ENCODE peak calls at places on chromosome 11, in eight cellular contexts. V is OCI-LY7, T is neural progenitor cell, U is MM.1S, O is HCT116, G is SK-N-SH, B is PC-3, J is GM23338. C is an unnamed sample.

GRCh38 chr11:16893456-16894076 is 120.6 kb downstream of the PLEKHA7 start:
- DNase-seq in V (no peak), T (peak), U (no peak), O (no peak), G (no peak), B (peak), J (peak), C (no peak)

GRCh38 chr11:27545035-27545434 is 38.5 kb upstream of the LIN7C start:
- DNase-seq in V (no peak), T (no peak), U (no peak), O (no peak), G (no peak), B (no peak), J (no peak), C (no peak)

GRCh38 chr11:68003846-68004550 is at the start of gene UNC93B1:
- DNase-seq in V (peak), T (peak), U (peak), O (peak), G (peak), B (peak), J (peak), C (peak)

GRCh38 chr11:100578966-100579365 is 108.1 kb upstream of the ARHGAP42 start:
- DNase-seq in V (no peak), T (no peak), U (no peak), O (no peak), G (no peak), B (peak), J (peak), C (peak)

GRCh38 chr11:124899376-124900145 is 1.9 kb upstream of the ROBO4 start:
- DNase-seq in V (no peak), T (no peak), U (no peak), O (no peak), G (peak), B (peak), J (no peak), C (no peak)

GRCh38 chr11:96341237-96342130 is 1.5 kb downstream of the MAML2 start:
- DNase-seq in V (peak), T (peak), U (peak), O (no peak), G (peak), B (peak), J (peak), C (peak)

GRCh38 chr11:64165842-64166635 is at the start of gene MACROD1:
- DNase-seq in V (peak), T (peak), U (peak), O (peak), G (peak), B (peak), J (peak), C (peak)

GRCh38 chr11:6655790-6656580 is at the start of gene DCHS1:
- DNase-seq in V (no peak), T (peak), U (no peak), O (no peak), G (peak), B (no peak), J (peak), C (peak)

GRCh38 chr11:116176484-116177005 is 596.2 kb downstream of the BUD13 start:
- DNase-seq in V (peak), T (no peak), U (no peak), O (no peak), G (no peak), B (no peak), J (no peak), C (no peak)

GRCh38 chr11:45265963-45266692 is 20.0 kb downstream of the SYT13 start:
- DNase-seq in V (no peak), T (no peak), U (no peak), O (no peak), G (no peak), B (no peak), J (no peak), C (no peak)

GRCh38 chr11:119671561-119672015 is 57.4 kb downstream of the NECTIN1 start:
- DNase-seq in V (no peak), T (peak), U (no peak), O (no peak), G (peak), B (no peak), J (no peak), C (no peak)

GRCh38 chr11:131070365-131070764 is 154.1 kb upstream of the SNX19 start:
- DNase-seq in V (no peak), T (no peak), U (no peak), O (no peak), G (no peak), B (no peak), J (peak), C (no peak)

GRCh38 chr11:565921-566509 is 5.2 kb downstream of the RASSF7 start:
- DNase-seq in V (no peak), T (no peak), U (peak), O (no peak), G (no peak), B (no peak), J (peak), C (no peak)

GRCh38 chr11:117409511-117409910 is 81.9 kb downstream of the CEP164 start:
- DNase-seq in V (no peak), T (no peak), U (no peak), O (no peak), G (no peak), B (no peak), J (no peak), C (no peak)

GRCh38 chr11:109439684-109440083 is 17.7 kb downstream of the C11orf87 start:
- DNase-seq in V (no peak), T (no peak), U (no peak), O (no peak), G (no peak), B (no peak), J (no peak), C (no peak)

GRCh38 chr11:114088216-114088615 is 28.7 kb downstream of the ZBTB16 start:
- DNase-seq in V (no peak), T (no peak), U (no peak), O (no peak), G (no peak), B (peak), J (no peak), C (no peak)
- H3K4me3 ChIP-seq in V (no peak), T (no peak), U (no peak), O (no peak), G (no peak), B (no peak), J (no peak), C (no peak)

GRCh38 chr11:74703211-74703610 is 28.0 kb downstream of the CHRDL2 start:
- DNase-seq in V (no peak), T (no peak), U (no peak), O (no peak), G (no peak), B (no peak), J (no peak), C (no peak)
- H2AFZ ChIP-seq in V (no peak), T (no peak), U (no peak), O (no peak), G (no peak), B (no peak), J (no peak), C (no peak)

GRCh38 chr11:66720223-66720898 is 8.7 kb downstream of the SPTBN2 start:
- DNase-seq in V (no peak), T (peak), U (no peak), O (peak), G (peak), B (peak), J (peak), C (peak)
- TF ChIP-seq EZH2phosphoT487 in V (no peak), T (no peak), U (no peak), O (no peak), G (no peak), B (no peak), J (no peak), C (no peak)

GRCh38 chr11:71373791-71374454 is 74.3 kb downstream of the DHCR7 start:
- DNase-seq in V (peak), T (no peak), U (no peak), O (no peak), G (no peak), B (no peak), J (peak), C (no peak)
- H3K4me3 ChIP-seq in V (peak), T (no peak), U (peak), O (no peak), G (no peak), B (no peak), J (no peak), C (no peak)